ENCODE peak calls at places on chromosome 2, in five cellular contexts. W, J, I, V and M are unnamed samples.

GRCh38 chr2:237704476-237705224 is 77.3 kb downstream of the LRRFIP1 start:
- DNase-seq in W (no peak), J (no peak), I (peak; percentile 64), V (no peak), M (no peak)

GRCh38 chr2:68417931-68418330 is 49.2 kb downstream of the FBXO48 start:
- DNase-seq in W (no peak), J (no peak), I (no peak), V (no peak), M (no peak)

GRCh38 chr2:64652231-64653173 is 1.2 kb downstream of the SERTAD2 start:
- DNase-seq in W (peak; percentile 72), J (peak; percentile 67), I (peak; percentile 60), V (no peak), M (peak; percentile 54)

GRCh38 chr2:202643012-202643858 is 8.5 kb downstream of the FAM117B start:
- DNase-seq in W (no peak), J (no peak), I (no peak), V (no peak), M (no peak)

GRCh38 chr2:100783986-100784385 is 36.0 kb upstream of the NPAS2 start:
- DNase-seq in W (no peak), J (no peak), I (no peak), V (no peak), M (no peak)

GRCh38 chr2:237474511-237474911 is 12.5 kb upstream of the MLPH start:
- DNase-seq in W (no peak), J (no peak), I (no peak), V (no peak), M (no peak)

GRCh38 chr2:227052879-227053278 is 111.1 kb downstream of the COL4A4 start:
- DNase-seq in W (no peak), J (no peak), I (no peak), V (no peak), M (no peak)

GRCh38 chr2:145631561-145631960 is 1111.6 kb upstream of the ZEB2 start:
- DNase-seq in W (no peak), J (no peak), I (peak; percentile 35), V (no peak), M (no peak)

GRCh38 chr2:67561411-67561965 is 164.4 kb downstream of the ETAA1 start:
- DNase-seq in W (peak; percentile 20), J (no peak), I (peak; percentile 81), V (no peak), M (peak; percentile 75)

GRCh38 chr2:232324778-232325177 is 53.8 kb upstream of the ALPP start:
- DNase-seq in W (no peak), J (no peak), I (no peak), V (no peak), M (no peak)

GRCh38 chr2:191376981-191377629 is 131.9 kb downstream of the MYO1B start:
- DNase-seq in W (peak; percentile 52), J (peak; percentile 86), I (peak; percentile 93), V (peak; percentile 5), M (peak; percentile 83)

GRCh38 chr2:33238111-33238510 is 238.3 kb upstream of the RASGRP3 start:
- DNase-seq in W (no peak), J (no peak), I (peak; percentile 94), V (no peak), M (peak; percentile 88)

GRCh38 chr2:241733391-241734207 is 831 bp upstream of the D2HGDH start:
- DNase-seq in W (no peak), J (no peak), I (no peak), V (no peak), M (no peak)

GRCh38 chr2:115163572-115163971 is 721.1 kb downstream of the DPP10 start:
- DNase-seq in W (no peak), J (no peak), I (no peak), V (no peak), M (no peak)

GRCh38 chr2:62229082-62229620 is 33.2 kb downstream of the B3GNT2 start:
- DNase-seq in W (no peak), J (no peak), I (no peak), V (no peak), M (no peak)

GRCh38 chr2:238701907-238702206 is 146.0 kb upstream of the TWIST2 start:
- DNase-seq in W (no peak), J (no peak), I (no peak), V (no peak), M (no peak)

GRCh38 chr2:32715981-32716380 is 88.1 kb downstream of the TTC27 start:
- DNase-seq in W (no peak), J (no peak), I (peak; percentile 63), V (no peak), M (no peak)

GRCh38 chr2:133333189-133333588 is 235.1 kb downstream of the NCKAP5 start:
- DNase-seq in W (no peak), J (no peak), I (peak; percentile 62), V (no peak), M (no peak)

GRCh38 chr2:1632006-1632348 is 112.3 kb downstream of the PXDN start:
- DNase-seq in W (no peak), J (no peak), I (peak; percentile 87), V (no peak), M (no peak)

GRCh38 chr2:230124792-230125452 is 56.2 kb upstream of the SLC16A14 start:
- DNase-seq in W (no peak), J (no peak), I (no peak), V (no peak), M (no peak)

GRCh38 chr2:237281900-237282306 is 132.1 kb downstream of the COL6A3 start:
- DNase-seq in W (no peak), J (no peak), I (peak; percentile 97), V (no peak), M (no peak)

GRCh38 chr2:45992021-45992745 is 305.0 kb upstream of the EPAS1 start:
- DNase-seq in W (no peak), J (peak; percentile 95), I (peak; percentile 66), V (no peak), M (peak; percentile 88)

GRCh38 chr2:99480390-99480789 is 9.4 kb downstream of the REV1 start:
- DNase-seq in W (no peak), J (no peak), I (peak; percentile 23), V (no peak), M (no peak)

GRCh38 chr2:168448980-168449379 is 7.1 kb upstream of the CERS6 start:
- DNase-seq in W (no peak), J (no peak), I (no peak), V (no peak), M (no peak)

GRCh38 chr2:54090521-54091117 is 24.8 kb upstream of the ACYP2 start:
- DNase-seq in W (no peak), J (no peak), I (no peak), V (no peak), M (no peak)

GRCh38 chr2:238069877-238070276 is 9.1 kb downstream of the SCLY start:
- DNase-seq in W (no peak), J (no peak), I (no peak), V (no peak), M (no peak)

GRCh38 chr2:164151518-164151917 is 415.7 kb upstream of the FIGN start:
- DNase-seq in W (no peak), J (no peak), I (peak; percentile 70), V (no peak), M (no peak)
- TF ChIP-seq SMC3 in W (no peak), J (no peak), I (no peak), V (no peak), M (no peak)

GRCh38 chr2:239890347-239890746 is 134.8 kb downstream of the NDUFA10 start:
- DNase-seq in W (no peak), J (no peak), I (no peak), V (no peak), M (no peak)
- TF ChIP-seq BHLHE40 in W (no peak), J (no peak), I (no peak), V (no peak), M (no peak)

GRCh38 chr2:42859801-42860200 is 67.4 kb upstream of the HAAO start:
- DNase-seq in W (no peak), J (no peak), I (no peak), V (no peak), M (no peak)

GRCh38 chr2:42856891-42857632 is 64.7 kb upstream of the HAAO start:
- DNase-seq in W (no peak), J (no peak), I (no peak), V (no peak), M (no peak)

GRCh38 chr2:42860518-42861094 is 68.2 kb upstream of the HAAO start:
- DNase-seq in W (no peak), J (no peak), I (no peak), V (no peak), M (no peak)

GRCh38 chr2:42858140-42859005 is 66.0 kb upstream of the HAAO start:
- DNase-seq in W (no peak), J (no peak), I (no peak), V (no peak), M (no peak)

GRCh38 chr2:42859006-42859552 is 66.7 kb upstream of the HAAO start:
- DNase-seq in W (peak; percentile 85), J (peak; percentile 81), I (peak; percentile 81), V (peak; percentile 52), M (peak; percentile 76)
- TF ChIP-seq SMC3 in W (peak; percentile 84), J (peak; percentile 97), I (peak; percentile 98), V (peak; percentile 73), M (peak; percentile 89)

GRCh38 chr2:174334278-174334715 is 457 bp upstream of the SP9 start:
- DNase-seq in W (no peak), J (no peak), I (no peak), V (no peak), M (peak; percentile 47)

GRCh38 chr2:174332607-174333001 is 2.1 kb upstream of the SP9 start:
- DNase-seq in W (peak; percentile 43), J (no peak), I (no peak), V (no peak), M (no peak)

GRCh38 chr2:174333017-174333501 is 1.7 kb upstream of the SP9 start:
- DNase-seq in W (no peak), J (no peak), I (no peak), V (no peak), M (no peak)

GRCh38 chr2:174334781-174335604 is at the start of gene SP9:
- DNase-seq in W (peak; percentile 75), J (peak; percentile 44), I (peak; percentile 46), V (no peak), M (peak; percentile 89)

DNA sequence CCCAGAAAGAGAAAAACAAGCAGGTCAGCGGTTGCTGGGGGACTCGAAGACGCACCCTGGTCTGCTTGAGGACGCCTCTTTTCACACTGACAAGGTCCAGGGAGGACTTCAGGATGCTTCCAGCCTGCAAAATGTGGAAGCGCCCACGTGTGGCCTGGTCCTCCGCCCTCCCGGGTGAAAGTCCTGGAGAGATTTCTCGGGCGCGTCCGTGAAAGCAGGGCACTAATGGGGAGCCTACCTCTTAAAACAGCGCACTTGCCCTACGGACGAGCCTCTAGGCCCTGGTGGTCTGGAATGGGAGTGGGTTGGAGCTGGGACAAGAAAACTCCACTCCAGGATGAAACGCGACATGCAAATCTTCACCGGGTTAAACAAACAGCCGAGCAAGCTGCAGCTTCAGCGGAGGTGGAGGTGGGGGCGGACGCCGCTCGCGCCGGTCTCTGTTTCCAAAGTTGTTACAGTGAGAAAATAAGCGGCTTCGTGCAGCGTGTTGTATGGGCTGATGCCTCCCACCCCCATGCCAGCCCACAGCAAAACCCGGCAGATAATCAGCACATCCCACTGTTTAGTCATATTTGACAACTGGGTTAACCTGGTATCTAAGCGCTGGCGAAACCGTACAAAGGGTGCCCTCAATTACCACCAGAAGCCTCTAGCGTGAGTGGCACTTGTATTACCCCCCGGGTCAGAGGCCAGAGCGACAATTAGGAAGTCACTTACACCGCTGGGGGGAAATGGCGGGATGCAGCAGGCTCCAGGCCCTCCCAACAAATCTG is 1.1 kb upstream of the SP9 start:
- DNase-seq in W (no peak), J (no peak), I (no peak), V (no peak), M (peak; percentile 28)
- TF ChIP-seq BHLHE40 in W (no peak), J (no peak), I (no peak), V (no peak), M (no peak)